ENCODE peak calls at places on chromosomes 3 and 15, in seven cellular contexts. I is epithelial cell of esophagus, P is brain microvascular endothelial cell, V is colonic mucosa, A is neural progenitor cell, F is fibroblast of the aortic adventitia, H is WTC11. K is an unnamed sample.

GRCh38 chr3:128794788-128795649 is 69.0 kb downstream of the RAB7A start:
- DNase-seq in I (peak), P (peak), V (peak), A (peak), F (peak), H (peak), K (no peak)

GRCh38 chr3:79906106-79906505 is 138.3 kb upstream of the ROBO1 start:
- DNase-seq in I (no peak), P (peak), V (no peak), A (no peak), F (no peak), H (no peak), K (no peak)

GRCh38 chr15:68055224-68055705 is 1.1 kb downstream of the PIAS1 start:
- DNase-seq in I (peak), P (peak), V (peak), A (peak), F (peak), H (no peak), K (peak)

GRCh38 chr3:28667646-28668376 is 319.2 kb upstream of the AZI2 start:
- DNase-seq in I (peak), P (peak), V (peak), A (peak), F (peak), H (peak), K (no peak)

GRCh38 chr3:189950258-189950657 is 170.4 kb downstream of the P3H2 start:
- DNase-seq in I (peak), P (no peak), V (no peak), A (peak), F (no peak), H (no peak), K (no peak)

GRCh38 chr3:71581981-71582611 is 1.4 kb downstream of the FOXP1 start:
- DNase-seq in I (peak), P (no peak), V (peak), A (peak), F (peak), H (peak), K (peak)

GRCh38 chr15:44584162-44584749 is 47.3 kb downstream of the EIF3J start:
- DNase-seq in I (peak), P (no peak), V (peak), A (peak), F (peak), H (peak), K (peak)

GRCh38 chr3:120214161-120214560 is 70.9 kb downstream of the GPR156 start:
- DNase-seq in I (no peak), P (no peak), V (no peak), A (no peak), F (peak), H (no peak), K (no peak)

GRCh38 chr3:123618768-123619484 is 34.1 kb upstream of the HACD2 start:
- DNase-seq in I (peak), P (no peak), V (peak), A (no peak), F (peak), H (no peak), K (no peak)

GRCh38 chr3:67617518-67617917 is 36.9 kb downstream of the SUCLG2 start:
- DNase-seq in I (no peak), P (no peak), V (no peak), A (no peak), F (no peak), H (no peak), K (no peak)

GRCh38 chr3:125220183-125220582 is 7.6 kb upstream of the SLC12A8 start:
- DNase-seq in I (no peak), P (no peak), V (no peak), A (no peak), F (no peak), H (no peak), K (no peak)

GRCh38 chr3:111859061-111859973 is at the start of gene PHLDB2:
- DNase-seq in I (peak), P (peak), V (peak), A (peak), F (peak), H (peak), K (peak)

GRCh38 chr3:170614214-170614966 is 28.5 kb upstream of the SLC7A14 start:
- DNase-seq in I (peak), P (peak), V (no peak), A (no peak), F (peak), H (no peak), K (no peak)

GRCh38 chr15:66573348-66573718 is 7.5 kb upstream of the LCTL start:
- DNase-seq in I (no peak), P (no peak), V (no peak), A (no peak), F (no peak), H (no peak), K (no peak)

GRCh38 chr3:12750223-12750622 is 8.8 kb downstream of the TMEM40 start:
- DNase-seq in I (peak), P (peak), V (no peak), A (no peak), F (peak), H (no peak), K (no peak)

GRCh38 chr15:68335251-68335650 is 57.7 kb downstream of the FEM1B start:
- DNase-seq in I (peak), P (no peak), V (no peak), A (no peak), F (no peak), H (no peak), K (no peak)

GRCh38 chr15:57743424-57743823 is 36.9 kb downstream of the POLR2M start:
- DNase-seq in I (peak), P (no peak), V (no peak), A (peak), F (no peak), H (peak), K (no peak)

GRCh38 chr3:131728898-131729297 is 226.1 kb upstream of the MRPL3 start:
- DNase-seq in I (peak), P (no peak), V (no peak), A (no peak), F (peak), H (no peak), K (no peak)

GRCh38 chr3:190519886-190520285 is 6.0 kb downstream of the IL1RAP start:
- DNase-seq in I (peak), P (no peak), V (no peak), A (no peak), F (no peak), H (no peak), K (no peak)

GRCh38 chr3:59535791-59536221 is 486.0 kb upstream of the CFAP20DC start:
- DNase-seq in I (peak), P (peak), V (no peak), A (no peak), F (peak), H (no peak), K (no peak)

GRCh38 chr3:52892625-52893311 is 4.6 kb downstream of the STIMATE start:
- DNase-seq in I (no peak), P (no peak), V (no peak), A (no peak), F (peak), H (no peak), K (no peak)
- TF ChIP-seq CTCF in I (no peak), P (peak), V (no peak), A (peak), F (peak), H (no peak), K (no peak)

DNA sequence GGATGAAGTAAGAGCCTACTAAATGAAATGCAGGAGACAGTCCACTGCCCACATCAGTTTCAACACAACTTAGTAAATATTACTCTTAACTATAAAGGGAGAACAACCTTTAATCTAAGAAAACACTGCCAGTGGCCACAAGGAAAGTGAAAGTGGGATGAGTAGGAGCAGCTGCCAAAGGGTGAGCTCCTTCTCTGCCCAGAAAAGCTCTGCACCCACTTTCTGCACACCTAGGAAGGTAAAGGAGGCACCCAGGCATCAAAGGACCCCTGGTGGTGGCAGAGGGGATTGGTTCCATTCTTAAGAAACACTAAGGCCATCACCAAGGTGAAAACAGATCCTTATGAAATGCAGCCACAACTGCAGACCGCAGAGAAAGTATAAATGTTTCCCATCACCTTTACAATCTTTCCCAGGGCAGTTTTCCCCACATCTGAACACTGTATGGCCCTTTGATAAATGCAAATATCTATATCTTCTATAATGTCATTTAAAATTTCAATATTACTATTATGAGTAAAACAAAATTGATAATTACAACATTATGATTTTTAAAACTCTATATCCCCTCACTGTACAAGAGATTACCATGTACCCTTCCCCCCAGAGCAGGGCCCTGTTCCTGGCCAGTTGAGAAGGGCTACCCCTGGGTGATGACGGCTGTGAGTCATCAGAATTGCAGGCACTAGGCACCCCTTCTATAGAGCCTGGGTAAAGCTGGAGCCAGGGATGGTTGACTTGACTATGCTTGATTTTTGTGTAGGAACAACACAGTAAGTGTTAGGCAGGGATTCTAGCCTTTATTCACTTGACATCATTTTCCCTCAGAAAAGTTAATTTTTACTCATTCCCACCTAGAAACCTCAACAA is 92.0 kb downstream of the SNRK start:
- DNase-seq in I (peak), P (peak), V (peak), A (peak), F (peak), H (peak), K (no peak)
- TF ChIP-seq CTCF in I (peak), P (peak), V (peak), A (peak), F (peak), H (peak), K (peak)

GRCh38 chr3:188830955-188831354 is 340.8 kb upstream of the TPRG1 start:
- DNase-seq in I (no peak), P (no peak), V (no peak), A (no peak), F (peak), H (no peak), K (no peak)
- TF ChIP-seq CTCF in I (no peak), P (peak), V (no peak), A (peak), F (no peak), H (no peak), K (no peak)

DNA sequence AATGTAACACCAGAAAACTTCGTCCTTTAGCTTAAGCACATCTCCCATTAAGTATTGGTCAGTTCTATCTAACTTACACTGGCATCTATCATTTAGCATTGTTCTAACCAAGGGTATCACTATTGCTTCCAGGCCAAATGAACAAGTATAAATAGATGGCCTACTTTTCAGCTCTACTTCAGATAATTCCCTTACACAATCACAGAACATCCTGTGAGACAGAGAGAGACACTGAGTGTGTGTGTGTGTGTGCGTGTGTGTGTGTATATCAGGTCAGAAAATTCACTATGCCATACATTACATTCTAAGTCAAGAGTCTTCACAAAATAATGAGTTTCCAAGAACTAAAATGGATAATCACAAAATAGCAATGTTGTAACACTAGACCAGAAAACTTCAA is 39.1 kb downstream of the SCAPER start:
- DNase-seq in I (peak), P (no peak), V (no peak), A (no peak), F (no peak), H (no peak), K (no peak)
- TF ChIP-seq CTCF in I (no peak), P (no peak), V (no peak), A (no peak), F (no peak), H (no peak), K (no peak)

GRCh38 chr3:161420746-161421145 is 49.4 kb upstream of the SPTSSB start:
- DNase-seq in I (peak), P (peak), V (no peak), A (peak), F (no peak), H (peak), K (no peak)
- TF ChIP-seq CTCF in I (peak), P (peak), V (no peak), A (peak), F (no peak), H (no peak), K (no peak)

GRCh38 chr3:69087030-69087791 is 2.5 kb downstream of the ARL6IP5 start:
- DNase-seq in I (no peak), P (no peak), V (no peak), A (no peak), F (no peak), H (no peak), K (no peak)

GRCh38 chr3:69090021-69090420 is 5.3 kb downstream of the ARL6IP5 start:
- DNase-seq in I (peak), P (peak), V (no peak), A (no peak), F (peak), H (no peak), K (no peak)

GRCh38 chr3:69085543-69086132 is 901 bp downstream of the ARL6IP5 start:
- DNase-seq in I (peak), P (no peak), V (peak), A (peak), F (peak), H (no peak), K (no peak)

GRCh38 chr3:69086133-69086722 is 1.5 kb downstream of the ARL6IP5 start:
- DNase-seq in I (peak), P (peak), V (peak), A (peak), F (peak), H (no peak), K (peak)

GRCh38 chr3:69088033-69088432 is 3.3 kb downstream of the ARL6IP5 start:
- DNase-seq in I (peak), P (no peak), V (no peak), A (no peak), F (peak), H (no peak), K (no peak)
- TF ChIP-seq CTCF in I (no peak), P (no peak), V (no peak), A (no peak), F (peak), H (no peak), K (no peak)

GRCh38 chr3:52145736-52146110 is 8.5 kb downstream of the POC1A start:
- DNase-seq in I (no peak), P (no peak), V (no peak), A (no peak), F (no peak), H (no peak), K (no peak)

GRCh38 chr3:52143616-52144015 is 10.6 kb downstream of the POC1A start:
- DNase-seq in I (no peak), P (no peak), V (no peak), A (no peak), F (no peak), H (no peak), K (no peak)

GRCh38 chr3:52143156-52143555 is 11.1 kb downstream of the POC1A start:
- DNase-seq in I (no peak), P (no peak), V (no peak), A (no peak), F (no peak), H (no peak), K (no peak)

GRCh38 chr3:52144796-52145735 is 9.2 kb downstream of the POC1A start:
- DNase-seq in I (no peak), P (no peak), V (no peak), A (no peak), F (no peak), H (no peak), K (no peak)

GRCh38 chr3:52144034-52144795 is 10.0 kb downstream of the POC1A start:
- DNase-seq in I (peak), P (peak), V (peak), A (peak), F (peak), H (peak), K (peak)
- TF ChIP-seq CTCF in I (peak), P (peak), V (peak), A (peak), F (peak), H (peak), K (peak)

DNA sequence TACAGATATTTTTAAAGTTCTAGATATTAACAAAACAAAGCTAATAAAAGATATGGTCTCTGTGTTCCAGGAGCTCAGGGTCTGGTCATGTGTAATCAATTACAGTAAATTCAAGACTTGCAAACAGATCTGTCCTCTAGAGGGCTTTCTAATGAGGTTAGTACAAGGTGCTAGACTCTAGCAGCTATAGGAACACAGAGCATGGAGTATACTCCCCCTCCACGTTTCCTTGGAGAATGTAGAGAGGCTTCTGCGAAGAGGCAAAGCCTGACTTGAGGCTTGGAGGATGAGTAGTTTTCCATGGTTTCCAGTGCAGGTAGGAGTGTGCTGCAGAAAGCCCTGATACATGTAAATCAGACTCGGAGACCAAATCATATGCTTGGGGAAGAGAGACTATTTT is 32.7 kb upstream of the DLG1 start:
- DNase-seq in I (no peak), P (no peak), V (no peak), A (no peak), F (no peak), H (no peak), K (no peak)
- TF ChIP-seq CTCF in I (no peak), P (peak), V (no peak), A (no peak), F (peak), H (no peak), K (no peak)

GRCh38 chr3:166177130-166177529 is 339.9 kb upstream of the BCHE start:
- DNase-seq in I (no peak), P (no peak), V (no peak), A (no peak), F (no peak), H (no peak), K (no peak)
- TF ChIP-seq CTCF in I (no peak), P (no peak), V (no peak), A (no peak), F (no peak), H (no peak), K (no peak)

GRCh38 chr3:184135149-184135910 is at the start of gene EIF2B5:
- DNase-seq in I (peak), P (peak), V (peak), A (peak), F (peak), H (peak), K (peak)
- TF ChIP-seq CTCF in I (peak), P (peak), V (no peak), A (peak), F (peak), H (no peak), K (no peak)

K was measured in activated B cell treated with CpG ODN at 0.5 μM for 24 hours.